ENCODE peak calls at places on chromosomes 2 and 18, in nine cellular contexts. V, X, Y, R, J, O, I, P and G are unnamed samples.
A peak's percentile ranks its signal among the peaks of the same experiment; 100 is the strongest.

GRCh38 chr18:3368193-3368592 is 81.8 kb upstream of the TGIF1 start:
- DNase-seq in V (no peak), X (no peak), Y (no peak), R (no peak), J (no peak), O (peak; percentile 58), I (peak; percentile 8), P (no peak), G (peak; percentile 12)

GRCh38 chr2:74436111-74436803 is 5.5 kb downstream of the RTKN start:
- DNase-seq in V (no peak), X (no peak), Y (no peak), R (no peak), J (no peak), O (no peak), I (no peak), P (no peak), G (no peak)

GRCh38 chr2:124258481-124258880 is 233.4 kb downstream of the CNTNAP5 start:
- DNase-seq in V (no peak), X (no peak), Y (no peak), R (no peak), J (no peak), O (peak; percentile 36), I (no peak), P (no peak), G (no peak)

GRCh38 chr2:232522014-232522854 is 2.0 kb downstream of the PRSS56 start:
- DNase-seq in V (peak; percentile 63), X (peak; percentile 67), Y (peak; percentile 83), R (peak; percentile 62), J (no peak), O (peak; percentile 45), I (no peak), P (peak; percentile 43), G (no peak)

GRCh38 chr2:237625777-237626176 is 1.6 kb upstream of the LRRFIP1 start:
- DNase-seq in V (no peak), X (no peak), Y (no peak), R (no peak), J (no peak), O (no peak), I (no peak), P (no peak), G (no peak)

GRCh38 chr18:73891572-73892421 is 255.8 kb downstream of the FBXO15 start:
- DNase-seq in V (no peak), X (no peak), Y (no peak), R (no peak), J (no peak), O (no peak), I (no peak), P (peak; percentile 13), G (no peak)

GRCh38 chr2:230244211-230244610 is 18.7 kb downstream of the SP140 start:
- DNase-seq in V (no peak), X (no peak), Y (no peak), R (no peak), J (no peak), O (peak; percentile 60), I (no peak), P (no peak), G (no peak)

GRCh38 chr18:58135170-58135569 is 91.1 kb downstream of the NEDD4L start:
- DNase-seq in V (no peak), X (no peak), Y (no peak), R (no peak), J (no peak), O (peak; percentile 68), I (peak; percentile 54), P (no peak), G (peak; percentile 90)

GRCh38 chr2:223585691-223586090 is 16.5 kb downstream of the SCG2 start:
- DNase-seq in V (no peak), X (no peak), Y (no peak), R (no peak), J (no peak), O (peak; percentile 58), I (peak; percentile 82), P (no peak), G (no peak)

GRCh38 chr2:3021720-3022119 is 355.9 kb downstream of the EIPR1 start:
- DNase-seq in V (no peak), X (no peak), Y (no peak), R (no peak), J (no peak), O (no peak), I (no peak), P (no peak), G (no peak)